ENCODE peak calls at places on chromosomes 11 and 22, in four cellular contexts. J, F, E and Q are unnamed samples.

GRCh38 chr11:76629853-76630599 is 40.5 kb downstream of the LRRC32 start:
- DNase-seq in J (peak), F (peak), E (no peak), Q (peak)

GRCh38 chr11:111923351-111923788 is 4.7 kb downstream of the C11orf52 start:
- DNase-seq in E (no peak), F (no peak), J (no peak), Q (no peak)

GRCh38 chr11:134120143-134120850 is 51.4 kb downstream of the JAM3 start:
- DNase-seq in J (no peak), E (no peak), F (no peak), Q (no peak)

GRCh38 chr11:19895776-19896175 is 183.1 kb downstream of the NAV2 start:
- DNase-seq in E (no peak), J (no peak), F (no peak), Q (no peak)

GRCh38 chr22:29580200-29580810 is 608 bp downstream of the NIPSNAP1 start:
- DNase-seq in E (peak), F (no peak), J (peak), Q (no peak)

GRCh38 chr22:31447337-31447736 is 42.3 kb downstream of the EIF4ENIF1 start:
- DNase-seq in F (no peak), E (no peak), J (no peak), Q (no peak)

GRCh38 chr11:120894207-120894989 is 129.5 kb upstream of the TBCEL start:
- DNase-seq in F (no peak), J (no peak), E (no peak), Q (no peak)

GRCh38 chr22:25942989-25943411 is 201.0 kb downstream of the MYO18B start:
- DNase-seq in J (no peak), E (peak), F (no peak), Q (no peak)

GRCh38 chr11:1091332-1092083 is 16.8 kb downstream of the MUC2 start:
- DNase-seq in F (no peak), J (no peak), E (no peak), Q (no peak)

GRCh38 chr22:50523806-50524663 is 1.4 kb downstream of the SCO2 start:
- DNase-seq in F (no peak), J (peak), E (no peak), Q (no peak)

GRCh38 chr11:103887001-103887680 is 149.3 kb upstream of the DDI1 start:
- DNase-seq in F (no peak), J (no peak), E (no peak), Q (no peak)

GRCh38 chr22:29149841-29150555 is 55.7 kb upstream of the EMID1 start:
- DNase-seq in E (peak), J (no peak), F (no peak), Q (no peak)

GRCh38 chr22:30743257-30744020 is 48.8 kb downstream of the OSBP2 start:
- DNase-seq in F (no peak), E (no peak), J (no peak), Q (no peak)

GRCh38 chr11:117538731-117539130 is 211.1 kb downstream of the CEP164 start:
- DNase-seq in F (no peak), E (no peak), J (no peak), Q (no peak)

GRCh38 chr22:25153961-25154685 is 45.5 kb upstream of the CRYBB3 start:
- DNase-seq in F (no peak), J (no peak), E (no peak), Q (no peak)

GRCh38 chr11:33654594-33654993 is 46.0 kb downstream of the C11orf91 start:
- DNase-seq in J (no peak), E (no peak), F (no peak), Q (no peak)

GRCh38 chr11:60390389-60390788 is 5.9 kb upstream of the MS4A14 start:
- DNase-seq in J (no peak), F (no peak), E (no peak), Q (no peak)

GRCh38 chr11:8023831-8024555 is 36.9 kb downstream of the EIF3F start:
- DNase-seq in E (peak), F (no peak), J (no peak), Q (no peak)

GRCh38 chr11:99068832-99069231 is 48.1 kb downstream of the CNTN5 start:
- DNase-seq in E (no peak), F (no peak), J (no peak), Q (no peak)

GRCh38 chr22:35631597-35631996 is 14.5 kb upstream of the MB start:
- DNase-seq in F (no peak), E (peak), J (peak), Q (peak)

GRCh38 chr22:31091106-31091975 is 10.2 kb downstream of the SMTN start:
- DNase-seq in J (peak), E (no peak), F (no peak), Q (no peak)

GRCh38 chr11:66268953-66269906 is 791 bp downstream of the RAB1B start:
- DNase-seq in E (peak), F (no peak), J (no peak), Q (no peak)

DNA sequence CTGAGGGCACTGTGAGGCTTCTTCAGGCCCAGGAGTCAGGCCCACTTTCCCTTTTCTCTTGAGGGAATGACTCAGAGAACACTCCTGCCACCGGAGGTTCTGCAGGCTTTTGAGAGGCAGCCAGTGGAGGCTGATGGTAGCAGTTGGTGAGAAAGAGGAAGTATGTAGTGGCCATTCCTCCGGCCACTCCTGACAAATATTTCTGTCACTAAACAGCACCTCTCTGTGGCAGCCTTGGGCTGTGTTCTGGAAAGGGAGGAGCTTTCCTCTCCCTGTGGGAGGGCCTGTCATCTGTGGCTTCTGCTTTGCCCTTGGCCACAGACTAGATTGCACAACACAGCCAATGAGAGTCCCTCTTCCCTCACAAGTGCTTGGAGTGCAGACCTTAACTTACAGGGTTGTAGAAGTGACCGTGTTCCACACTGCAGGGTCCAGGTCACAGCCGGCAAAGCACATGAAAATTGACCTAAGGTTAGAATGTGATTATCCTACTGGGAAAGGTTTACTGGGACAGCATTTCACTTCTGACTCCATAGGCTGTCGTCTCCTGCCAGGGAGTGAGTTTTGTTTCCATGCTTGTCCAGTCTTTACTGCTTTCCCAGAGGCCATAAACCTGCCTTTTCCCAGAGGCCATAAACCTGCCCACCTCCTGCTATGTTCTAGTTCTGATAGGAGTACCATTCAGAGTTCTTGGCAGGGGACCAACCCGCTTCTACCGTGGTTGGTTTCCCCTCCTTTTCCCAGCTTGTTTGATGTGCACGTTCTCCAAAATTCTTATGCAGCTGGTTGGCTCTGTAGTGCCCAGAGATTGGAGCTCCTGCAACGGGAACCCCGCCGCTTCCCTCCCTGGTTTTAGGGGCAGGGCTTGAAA is 33.3 kb downstream of the MARK2 start:
- DNase-seq in J (peak), E (peak), F (peak), Q (peak)
- TF ChIP-seq CTCF in J (no peak), E (peak), F (peak), Q (peak)

GRCh38 chr11:35678471-35678870 is 15.9 kb downstream of the TRIM44 start:
- DNase-seq in E (no peak), F (no peak), J (no peak), Q (no peak)
- TF ChIP-seq CTCF in E (no peak), F (no peak), J (no peak), Q (no peak)

GRCh38 chr11:27210509-27210908 is 152.5 kb downstream of the CCDC34 start:
- DNase-seq in J (no peak), F (no peak), E (no peak), Q (no peak)

GRCh38 chr11:27213232-27213660 is 149.8 kb downstream of the CCDC34 start:
- DNase-seq in E (no peak), F (no peak), J (no peak), Q (no peak)

GRCh38 chr11:27212248-27212780 is 150.7 kb downstream of the CCDC34 start:
- DNase-seq in F (no peak), J (no peak), E (no peak), Q (no peak)

GRCh38 chr11:27209562-27210005 is 153.4 kb downstream of the CCDC34 start:
- DNase-seq in F (no peak), J (no peak), E (no peak), Q (no peak)

DNA sequence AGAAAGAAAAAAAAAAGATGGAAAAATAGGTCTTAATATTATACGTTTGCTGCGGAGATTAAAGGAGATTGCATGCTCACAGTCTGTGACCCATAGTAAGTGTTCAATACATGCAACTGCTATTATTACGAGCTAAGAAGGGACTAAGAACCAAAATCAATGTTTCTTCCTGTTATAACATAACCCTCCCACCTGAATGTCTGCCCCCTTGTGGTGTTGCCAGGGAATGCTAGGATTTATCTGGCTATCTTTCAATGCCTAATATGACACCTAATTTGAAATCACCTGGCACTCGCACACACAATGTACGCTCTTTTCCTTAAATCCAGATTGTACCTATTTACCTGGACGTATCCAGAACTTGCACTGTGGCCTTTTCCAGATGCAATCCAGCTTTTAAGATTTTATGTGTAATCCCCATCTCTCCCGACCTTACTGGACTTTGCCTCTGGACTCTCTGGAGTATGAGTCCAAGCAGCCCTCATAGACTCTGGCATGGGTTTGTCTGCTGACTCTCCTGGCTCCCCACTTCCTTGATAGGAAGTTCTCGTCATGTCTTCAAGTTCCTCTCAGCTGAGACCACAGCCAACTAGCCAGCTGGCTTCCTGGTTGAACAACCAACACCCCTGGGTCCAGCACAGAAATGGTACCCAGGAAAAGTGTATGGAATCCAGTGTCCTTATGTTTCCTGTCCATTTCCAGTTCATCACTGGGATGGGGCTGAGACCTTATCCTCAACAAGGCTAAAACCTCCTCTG is 151.5 kb downstream of the CCDC34 start:
- DNase-seq in J (no peak), F (no peak), E (no peak), Q (no peak)
- TF ChIP-seq CTCF in J (no peak), F (no peak), E (peak), Q (no peak)

GRCh38 chr22:38075961-38076360 is 8.0 kb downstream of the SLC16A8 start:
- DNase-seq in J (no peak), E (no peak), F (no peak), Q (no peak)

GRCh38 chr22:38075105-38075825 is 8.7 kb downstream of the SLC16A8 start:
- DNase-seq in E (no peak), F (no peak), J (no peak), Q (no peak)

GRCh38 chr22:38073150-38074130 is 10.5 kb downstream of the SLC16A8 start:
- DNase-seq in F (no peak), J (no peak), E (no peak), Q (no peak)

GRCh38 chr22:38072322-38073149 is 11.4 kb downstream of the SLC16A8 start:
- DNase-seq in E (no peak), F (no peak), J (no peak), Q (no peak)

GRCh38 chr22:38074181-38075104 is 9.5 kb downstream of the SLC16A8 start:
- DNase-seq in E (peak), J (no peak), F (no peak), Q (no peak)
- TF ChIP-seq CTCF in E (peak), J (no peak), F (no peak), Q (no peak)

DNA sequence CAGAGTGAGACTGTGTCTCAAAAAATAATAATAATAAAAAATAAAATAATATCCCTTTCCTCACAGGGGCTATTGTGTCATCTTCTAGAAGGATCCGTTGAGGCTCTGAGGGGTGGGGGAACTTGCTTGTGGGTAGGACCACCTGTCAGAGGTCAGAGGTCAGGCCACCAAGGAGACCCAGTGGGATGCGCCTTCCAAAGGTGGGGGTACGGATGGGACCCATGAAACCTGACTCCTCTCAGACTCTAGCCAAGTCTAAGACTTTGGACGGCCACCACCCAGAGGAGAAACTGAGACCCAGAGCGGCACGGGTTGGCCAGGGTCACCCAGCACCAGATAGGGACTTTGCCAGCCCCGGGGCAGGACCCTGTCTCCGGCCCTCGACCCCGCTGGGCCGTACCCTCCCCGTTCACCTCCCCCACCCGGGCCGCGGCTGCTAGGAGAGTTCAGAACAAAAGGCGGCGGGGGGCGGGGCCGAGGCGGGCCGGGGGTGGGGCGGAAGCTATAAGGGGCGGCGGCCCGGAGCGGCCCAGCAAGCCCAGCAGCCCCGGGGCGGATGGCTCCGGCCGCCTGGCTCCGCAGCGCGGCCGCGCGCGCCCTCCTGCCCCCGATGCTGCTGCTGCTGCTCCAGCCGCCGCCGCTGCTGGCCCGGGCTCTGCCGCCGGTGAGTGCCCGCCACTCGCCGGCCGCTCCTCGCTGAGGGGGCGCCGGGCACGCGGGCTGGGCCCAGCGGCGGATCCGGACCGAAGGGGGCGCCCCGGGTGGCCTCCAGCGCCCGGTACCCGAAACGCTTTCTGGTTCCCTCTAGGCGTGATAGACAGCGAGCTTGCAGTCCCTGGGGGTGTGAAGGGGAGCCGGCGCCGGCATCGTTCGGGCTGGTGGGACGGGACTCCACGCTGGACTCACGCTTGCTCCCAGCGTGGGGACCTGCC is at the start of gene MMP11:
- DNase-seq in E (peak), F (no peak), J (peak), Q (no peak)
- TF ChIP-seq CTCF in E (no peak), F (no peak), J (no peak), Q (no peak)

GRCh38 chr22:20013382-20013871 is 3.2 kb downstream of the ARVCF start:
- DNase-seq in E (peak), J (peak), F (no peak), Q (no peak)
- TF ChIP-seq CTCF in E (peak), J (peak), F (peak), Q (peak)

GRCh38 chr11:17905477-17905876 is 107.4 kb downstream of the SERGEF start:
- DNase-seq in J (no peak), F (no peak), E (no peak), Q (no peak)

GRCh38 chr11:17907046-17907445 is 105.8 kb downstream of the SERGEF start:
- DNase-seq in F (no peak), J (no peak), E (no peak), Q (no peak)

GRCh38 chr11:17906436-17906835 is 106.4 kb downstream of the SERGEF start:
- DNase-seq in F (no peak), J (no peak), E (peak), Q (no peak)
- TF ChIP-seq CTCF in F (no peak), J (no peak), E (peak), Q (no peak)

DNA sequence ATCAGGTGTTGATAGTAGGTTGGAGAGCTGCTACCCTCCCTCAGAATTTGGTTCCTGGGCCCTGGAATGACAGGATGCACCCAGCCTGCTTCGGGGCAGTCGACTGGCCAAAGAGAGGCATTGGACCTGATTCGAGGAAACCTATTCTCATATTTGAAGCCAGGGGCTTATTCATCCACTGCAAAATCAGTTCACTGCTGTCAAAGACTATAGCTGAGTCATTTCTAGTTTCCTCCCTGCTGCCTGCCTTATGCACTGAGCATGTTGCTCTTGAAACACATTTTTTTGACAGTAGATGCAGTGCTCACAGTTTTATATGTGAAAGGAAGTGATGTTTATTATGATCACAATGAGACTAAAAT is 565.4 kb downstream of the ETS1 start:
- DNase-seq in F (no peak), J (no peak), E (no peak), Q (no peak)
- TF ChIP-seq CTCF in F (no peak), J (no peak), E (peak), Q (no peak)